ENCODE peak calls at places on chromosomes 13 and 19, in eight cellular contexts. T is IMR-90; B is ovary; E is CD4-positive, alpha-beta memory T cell; X is BJ; U is GM12865; I is AG09309; R is choroid plexus epithelial cell. Z is an unnamed sample.

GRCh38 chr13:40271511-40271910 is 394.9 kb downstream of the FOXO1 start:
- DNase-seq in T (no peak), B (no peak), I (no peak), U (peak), R (no peak), X (no peak), E (no peak), Z (peak)

GRCh38 chr19:56105090-56105701 is 15.9 kb downstream of the ZNF787 start:
- DNase-seq in R (peak), E (peak), U (no peak), B (peak), I (no peak), X (no peak), T (peak), Z (no peak)

GRCh38 chr13:85194482-85194881 is 604.7 kb downstream of the SLITRK6 start:
- DNase-seq in E (no peak), R (no peak), X (no peak), U (no peak), B (no peak), T (no peak), I (no peak), Z (no peak)

GRCh38 chr19:55088543-55089265 is 13.0 kb downstream of the EPS8L1 start:
- DNase-seq in T (peak), U (peak), I (no peak), E (peak), X (no peak), B (peak), R (peak), Z (peak)

GRCh38 chr19:32037998-32038732 is 307.2 kb upstream of the ZNF507 start:
- DNase-seq in T (no peak), E (no peak), X (no peak), R (no peak), I (no peak), B (peak), U (no peak), Z (no peak)

GRCh38 chr13:39452412-39452811 is 150.6 kb downstream of the LHFPL6 start:
- DNase-seq in I (no peak), E (no peak), R (peak), U (no peak), B (no peak), X (no peak), T (no peak), Z (no peak)

GRCh38 chr13:80340643-80341097 is 256 bp downstream of the SPRY2 start:
- DNase-seq in R (peak), X (no peak), E (no peak), I (no peak), B (no peak), T (peak), U (peak), Z (peak)

GRCh38 chr19:38985262-38985661 is 9.7 kb upstream of the FBXO17 start:
- DNase-seq in E (no peak), T (no peak), R (no peak), B (no peak), I (no peak), X (no peak), U (no peak), Z (no peak)

GRCh38 chr13:79837741-79838450 is 356.9 kb downstream of the NDFIP2 start:
- DNase-seq in X (peak), T (peak), I (peak), E (no peak), R (peak), B (no peak), U (no peak), Z (no peak)

GRCh38 chr19:45469132-45469834 is 1.5 kb downstream of the FOSB start:
- DNase-seq in R (peak), I (peak), B (peak), U (peak), T (peak), E (peak), X (no peak), Z (peak)

GRCh38 chr19:2132731-2133490 is 18.5 kb downstream of the AP3D1 start:
- DNase-seq in T (no peak), R (no peak), I (no peak), X (no peak), B (no peak), E (no peak), U (no peak), Z (no peak)

GRCh38 chr19:32330149-32330548 is 15.3 kb upstream of the ZNF507 start:
- DNase-seq in E (no peak), B (no peak), X (no peak), U (no peak), R (no peak), I (no peak), T (no peak), Z (no peak)

GRCh38 chr19:51364200-51365106 is 1.7 kb downstream of the ETFB start:
- DNase-seq in E (no peak), R (peak), I (no peak), X (no peak), U (no peak), B (no peak), T (no peak), Z (no peak)

GRCh38 chr13:107734891-107735620 is 480.3 kb downstream of the LIG4 start:
- DNase-seq in R (no peak), E (no peak), X (no peak), T (no peak), U (no peak), I (no peak), B (no peak), Z (no peak)

GRCh38 chr19:55545913-55546495 is 661 bp upstream of the SBK3 start:
- DNase-seq in I (no peak), X (no peak), E (no peak), B (no peak), U (no peak), T (no peak), R (no peak), Z (no peak)

GRCh38 chr19:29858621-29859020 is 46.8 kb downstream of the CCNE1 start:
- DNase-seq in T (no peak), U (no peak), I (no peak), B (no peak), E (no peak), X (no peak), R (no peak), Z (no peak)

GRCh38 chr13:35695411-35695810 is 218.9 kb upstream of the MAB21L1 start:
- DNase-seq in E (no peak), B (no peak), I (no peak), R (no peak), T (no peak), X (no peak), U (no peak), Z (no peak)

GRCh38 chr13:75803175-75803611 is 167.1 kb downstream of the LMO7 start:
- DNase-seq in X (no peak), T (no peak), U (peak), I (no peak), B (no peak), R (no peak), E (peak), Z (peak)

GRCh38 chr13:108597943-108598342 is 31.5 kb upstream of the MYO16 start:
- DNase-seq in X (no peak), E (no peak), I (no peak), T (no peak), U (no peak), R (peak), B (no peak), Z (no peak)

GRCh38 chr13:71864094-71864980 is 2.7 kb downstream of the DACH1 start:
- DNase-seq in B (no peak), R (no peak), U (no peak), I (no peak), T (no peak), X (no peak), E (no peak), Z (no peak)

GRCh38 chr13:35514801-35515502 is 38.5 kb upstream of the MAB21L1 start:
- DNase-seq in B (no peak), I (no peak), T (no peak), U (no peak), E (no peak), R (no peak), X (no peak), Z (no peak)

GRCh38 chr19:50003810-50004419 is 21.3 kb downstream of the VRK3 start:
- DNase-seq in R (peak), I (peak), E (no peak), T (peak), X (peak), U (peak), B (peak), Z (no peak)

GRCh38 chr19:50384685-50385535 is 763 bp downstream of the POLD1 start:
- DNase-seq in B (no peak), X (no peak), I (no peak), R (peak), T (peak), U (no peak), E (no peak), Z (no peak)

GRCh38 chr13:99356216-99357089 is 49.3 kb upstream of the GPR183 start:
- DNase-seq in E (peak), U (peak), B (peak), T (peak), R (peak), X (no peak), I (peak), Z (peak)

GRCh38 chr13:75442736-75443234 is 39.2 kb downstream of the TBC1D4 start:
- DNase-seq in R (peak), X (no peak), B (no peak), E (no peak), T (peak), U (no peak), I (no peak), Z (no peak)

GRCh38 chr13:60095300-60095699 is 68.4 kb downstream of the DIAPH3 start:
- DNase-seq in U (no peak), X (no peak), R (no peak), B (no peak), E (no peak), T (no peak), I (no peak), Z (no peak)

GRCh38 chr13:32115069-32115468 is 83.5 kb downstream of the FRY start:
- DNase-seq in R (no peak), B (no peak), T (no peak), E (no peak), I (no peak), X (no peak), U (peak), Z (peak)

GRCh38 chr13:38542601-38543000 is 144.3 kb upstream of the FREM2 start:
- DNase-seq in U (no peak), T (no peak), R (no peak), I (no peak), B (no peak), X (no peak), E (no peak), Z (no peak)

GRCh38 chr13:80011448-80012212 is 329.3 kb downstream of the SPRY2 start:
- DNase-seq in T (no peak), X (no peak), E (no peak), B (no peak), R (peak), I (no peak), U (no peak), Z (no peak)

GRCh38 chr13:98722958-98723357 is 29.5 kb downstream of the SLC15A1 start:
- DNase-seq in U (no peak), B (no peak), X (no peak), E (no peak), T (no peak), I (no peak), R (no peak), Z (no peak)

GRCh38 chr19:6362024-6362344 is 653 bp downstream of the CLPP start:
- DNase-seq in I (no peak), U (no peak), R (no peak), E (no peak), T (no peak), B (peak), X (no peak), Z (peak)

GRCh38 chr19:28596561-28597071 is 616.3 kb downstream of the UQCRFS1 start:
- DNase-seq in X (no peak), T (no peak), U (no peak), R (no peak), I (no peak), B (no peak), E (no peak), Z (no peak)

GRCh38 chr13:73608157-73608516 is 526.1 kb downstream of the KLF12 start:
- DNase-seq in I (no peak), B (no peak), R (no peak), E (no peak), X (no peak), U (no peak), T (no peak), Z (no peak)

GRCh38 chr19:16366433-16367268 is 42.0 kb downstream of the KLF2 start:
- DNase-seq in I (no peak), R (no peak), E (peak), X (no peak), T (no peak), U (peak), B (no peak), Z (peak)

GRCh38 chr13:51995677-51996551 is 15.3 kb downstream of the ATP7B start:
- DNase-seq in I (peak), E (no peak), R (no peak), T (no peak), U (no peak), B (no peak), X (no peak), Z (no peak)

GRCh38 chr19:53598361-53598760 is 33.4 kb upstream of the DPRX start:
- DNase-seq in T (no peak), R (no peak), U (no peak), E (no peak), B (no peak), I (no peak), X (no peak), Z (no peak)

GRCh38 chr13:38819053-38819452 is 132.2 kb downstream of the FREM2 start:
- DNase-seq in B (no peak), X (no peak), U (peak), T (no peak), I (no peak), E (no peak), R (peak), Z (peak)

GRCh38 chr13:27660511-27660910 is 38.8 kb downstream of the POLR1D start:
- DNase-seq in B (no peak), R (no peak), X (no peak), T (no peak), E (no peak), U (no peak), I (no peak), Z (no peak)

GRCh38 chr19:32165750-32166149 is 179.7 kb upstream of the ZNF507 start:
- DNase-seq in E (no peak), X (no peak), B (no peak), U (no peak), T (no peak), R (no peak), I (no peak), Z (no peak)

DNA sequence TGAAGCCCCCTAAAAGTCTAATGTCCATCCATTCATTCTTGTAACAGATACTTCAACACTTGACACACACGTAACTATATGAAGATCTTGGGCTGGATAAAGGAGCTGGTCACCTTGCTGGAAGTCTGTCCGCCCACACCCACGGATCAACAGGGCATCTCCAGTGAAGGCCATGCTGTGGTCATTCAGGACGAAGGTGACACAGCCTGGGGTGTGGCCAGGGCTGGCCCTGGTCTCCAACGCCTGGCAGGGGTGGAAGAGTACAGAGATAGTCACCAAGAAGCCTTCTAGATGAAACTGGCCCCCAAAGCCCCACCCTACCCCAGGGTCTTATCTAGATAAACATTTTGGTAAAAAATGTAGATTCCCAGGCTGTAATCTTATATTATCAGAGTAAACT is 6.8 kb upstream of the PHLDB3 start:
- DNase-seq in B (no peak), U (no peak), T (no peak), X (no peak), R (no peak), E (no peak), I (no peak), Z (no peak)
- H3K4me3 ChIP-seq in B (no peak), U (no peak), T (no peak), X (no peak), R (no peak), E (no peak), I (no peak), Z (no peak)

GRCh38 chr19:4121815-4122214 is 2.1 kb downstream of the MAP2K2 start:
- DNase-seq in E (no peak), T (no peak), I (no peak), X (no peak), U (no peak), B (no peak), R (no peak), Z (no peak)

GRCh38 chr19:4120933-4121612 is 2.8 kb downstream of the MAP2K2 start:
- DNase-seq in X (no peak), T (no peak), E (no peak), I (no peak), U (no peak), B (no peak), R (no peak), Z (no peak)

GRCh38 chr19:4122480-4122879 is 1.4 kb downstream of the MAP2K2 start:
- DNase-seq in X (no peak), B (no peak), T (no peak), R (no peak), U (no peak), I (no peak), E (no peak), Z (no peak)

GRCh38 chr19:4123615-4124568 is at the start of gene MAP2K2:
- DNase-seq in B (peak), U (peak), E (peak), X (peak), T (peak), I (peak), R (peak), Z (peak)

GRCh38 chr19:4124638-4125037 is 716 bp upstream of the MAP2K2 start:
- DNase-seq in R (no peak), U (no peak), T (no peak), B (no peak), X (no peak), I (no peak), E (no peak), Z (no peak)
- H3K4me3 ChIP-seq in R (no peak), U (peak), T (no peak), B (peak), X (peak), I (peak), E (no peak), Z (peak)

DNA sequence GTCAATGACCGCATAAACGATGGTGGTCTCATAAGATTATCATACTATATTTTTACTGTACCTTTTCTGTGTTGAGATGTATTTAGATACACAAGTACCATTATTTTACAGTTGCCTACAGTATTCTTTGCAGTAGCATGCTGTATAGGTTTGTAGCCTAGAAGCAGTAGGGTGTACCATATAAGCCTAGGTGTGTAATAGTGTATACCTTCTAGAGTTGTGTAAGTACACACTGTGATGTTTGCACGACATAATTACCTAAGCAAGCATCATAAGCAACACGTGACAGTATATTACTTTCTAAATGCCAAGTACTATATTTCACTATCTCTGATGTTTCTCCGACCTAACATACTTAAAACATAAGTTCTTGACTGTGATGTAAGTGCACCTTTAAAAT is 2.7 kb downstream of the LPAR6 start:
- DNase-seq in U (no peak), T (no peak), E (no peak), I (no peak), X (no peak), R (no peak), B (no peak), Z (no peak)
- H3K4me3 ChIP-seq in U (no peak), T (no peak), E (peak), I (peak), X (peak), R (peak), B (peak), Z (no peak)

GRCh38 chr13:49936085-49936942 is at the start of gene SPRYD7:
- DNase-seq in U (peak), T (peak), B (peak), X (peak), R (peak), I (peak), E (peak), Z (peak)
- H3K4me3 ChIP-seq in U (peak), T (peak), B (peak), X (peak), R (peak), I (peak), E (peak), Z (peak)

GRCh38 chr19:13732337-13732736 is 32.0 kb upstream of the MRI1 start:
- DNase-seq in I (no peak), B (no peak), U (no peak), E (no peak), R (no peak), X (no peak), T (no peak), Z (no peak)
- H3K4me3 ChIP-seq in I (peak), B (no peak), U (peak), E (no peak), R (peak), X (peak), T (no peak), Z (peak)

GRCh38 chr13:70034280-70034679 is 73.3 kb upstream of the ATXN8OS start:
- DNase-seq in R (no peak), X (no peak), E (no peak), I (no peak), B (no peak), T (no peak), U (no peak), Z (no peak)
- H3K4me3 ChIP-seq in R (no peak), X (no peak), E (no peak), I (no peak), B (no peak), T (no peak), U (no peak), Z (no peak)